ENCODE peak calls at places on chromosome 21, in nine cellular contexts. Q, T, Y, G, V, U, E, P and F are unnamed samples.

GRCh38 chr21:46131721-46132651 is 23.4 kb downstream of the FTCD start:
- DNase-seq in Q (no peak), T (no peak), Y (no peak), G (no peak), V (no peak), U (no peak), E (no peak), P (no peak), F (no peak)

GRCh38 chr21:32468567-32469175 is 56.2 kb downstream of the EVA1C start:
- DNase-seq in Q (no peak), T (no peak), Y (no peak), G (no peak), V (no peak), U (no peak), E (no peak), P (no peak), F (no peak)

GRCh38 chr21:40143822-40144525 is 276.7 kb downstream of the PCP4 start:
- DNase-seq in Q (no peak), T (peak; percentile 38), Y (peak; percentile 49), G (no peak), V (peak; percentile 37), U (peak; percentile 2), E (peak; percentile 27), P (peak; percentile 14), F (no peak)

GRCh38 chr21:38992737-38993136 is 187.0 kb downstream of the ETS2 start:
- DNase-seq in Q (no peak), T (no peak), Y (no peak), G (no peak), V (no peak), U (no peak), E (no peak), P (no peak), F (no peak)

GRCh38 chr21:42724226-42724920 is 71.0 kb downstream of the PDE9A start:
- DNase-seq in Q (no peak), T (peak; percentile 81), Y (peak; percentile 44), G (no peak), V (peak; percentile 61), U (no peak), E (no peak), P (no peak), F (no peak)

GRCh38 chr21:28781602-28782274 is 210.9 kb downstream of the LTN1 start:
- DNase-seq in Q (no peak), T (no peak), Y (no peak), G (no peak), V (peak; percentile 41), U (no peak), E (no peak), P (no peak), F (no peak)

GRCh38 chr21:34614443-34614692 is 545 bp downstream of the RCAN1 start:
- DNase-seq in Q (no peak), T (no peak), Y (no peak), G (no peak), V (no peak), U (no peak), E (no peak), P (no peak), F (no peak)

GRCh38 chr21:32585970-32586369 is 647 bp upstream of the TCP10L start:
- DNase-seq in Q (no peak), T (no peak), Y (no peak), G (no peak), V (no peak), U (no peak), E (no peak), P (no peak), F (no peak)

GRCh38 chr21:38323721-38324591 is 67.2 kb downstream of the KCNJ15 start:
- DNase-seq in Q (no peak), T (peak; percentile 83), Y (no peak), G (no peak), V (peak; percentile 97), U (no peak), E (no peak), P (no peak), F (no peak)

GRCh38 chr21:41966341-41966833 is 12.6 kb upstream of the C2CD2 start:
- DNase-seq in Q (no peak), T (no peak), Y (no peak), G (no peak), V (peak; percentile 67), U (no peak), E (no peak), P (no peak), F (no peak)

GRCh38 chr21:41653944-41654625 is 112.8 kb downstream of the RIPK4 start:
- DNase-seq in Q (no peak), T (no peak), Y (no peak), G (no peak), V (peak; percentile 36), U (no peak), E (no peak), P (no peak), F (no peak)